ENCODE peak calls at places on chromosomes 3 and 15, in four cellular contexts. W is lung, Z is H9, K is cardiac fibroblast. E is an unnamed sample.
A peak's percentile ranks its signal among the peaks of the same experiment; 100 is the strongest.

GRCh38 chr3:126750760-126751129 is 46.7 kb downstream of the CHCHD6 start:
- DNase-seq in W (no peak), Z (no peak), K (no peak), E (no peak)

GRCh38 chr15:98844261-98844660 is 163.3 kb downstream of the PGPEP1L start:
- DNase-seq in W (no peak), Z (no peak), K (no peak), E (no peak)

GRCh38 chr3:161403251-161403650 is 31.9 kb upstream of the SPTSSB start:
- DNase-seq in W (no peak), Z (no peak), K (peak; percentile 6), E (no peak)

GRCh38 chr3:70583682-70584081 is 271.2 kb upstream of the MDFIC2 start:
- DNase-seq in W (no peak), Z (no peak), K (no peak), E (no peak)

GRCh38 chr15:40381818-40382529 is 547 bp upstream of the KNSTRN start:
- DNase-seq in W (no peak), Z (no peak), K (no peak), E (no peak)

GRCh38 chr3:196604548-196604947 is 34.9 kb upstream of the NRROS start:
- DNase-seq in W (no peak), Z (no peak), K (no peak), E (no peak)

GRCh38 chr15:61983087-61983486 is 77.2 kb downstream of the VPS13C start:
- DNase-seq in W (no peak), Z (no peak), K (no peak), E (no peak)

GRCh38 chr3:151101270-151101954 is 15.9 kb downstream of the MED12L start:
- DNase-seq in W (no peak), Z (no peak), K (no peak), E (no peak)

GRCh38 chr15:39269821-39270220 is 311.1 kb upstream of the THBS1 start:
- DNase-seq in W (no peak), Z (no peak), K (no peak), E (no peak)

GRCh38 chr3:16724487-16724886 is 119.3 kb upstream of the DAZL start:
- DNase-seq in W (no peak), Z (no peak), K (peak; percentile 29), E (no peak)

DNA sequence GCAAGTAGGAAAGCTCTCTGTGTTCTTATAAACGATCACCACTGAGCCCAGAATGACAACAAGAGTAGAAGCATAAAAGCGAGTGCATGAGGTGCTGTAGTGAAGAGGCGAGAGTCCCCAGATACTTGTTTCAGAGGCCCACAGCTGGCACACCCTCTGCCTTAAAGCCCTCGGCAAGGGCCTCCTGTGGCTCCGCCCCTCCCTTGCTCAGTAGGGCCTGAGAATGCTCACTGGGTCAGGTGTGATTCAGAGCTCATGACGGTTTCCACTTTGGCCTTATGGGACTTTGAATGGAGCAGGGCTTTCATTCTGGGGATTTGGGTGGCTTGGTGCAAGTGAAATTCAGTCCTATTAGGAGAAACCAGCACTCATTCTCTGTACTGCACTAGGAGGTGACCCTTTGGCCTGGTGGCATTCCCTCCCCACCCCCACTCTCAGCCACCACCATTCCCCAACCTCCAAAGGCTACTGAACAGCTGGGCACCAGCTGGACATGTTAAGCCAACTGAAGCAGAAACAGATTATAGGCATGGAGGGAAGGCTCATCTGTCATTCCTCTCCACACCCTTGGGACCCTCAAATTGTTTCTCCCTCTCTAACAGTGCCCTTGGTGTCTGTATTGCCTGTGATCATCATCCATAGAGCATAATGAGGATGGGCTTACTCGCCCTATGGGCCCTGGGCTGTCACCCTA is 109.6 kb upstream of the CTDSPL start:
- DNase-seq in W (no peak), Z (no peak), K (no peak), E (no peak)
- TF ChIP-seq CTCF in W (no peak), Z (no peak), K (no peak), E (no peak)

DNA sequence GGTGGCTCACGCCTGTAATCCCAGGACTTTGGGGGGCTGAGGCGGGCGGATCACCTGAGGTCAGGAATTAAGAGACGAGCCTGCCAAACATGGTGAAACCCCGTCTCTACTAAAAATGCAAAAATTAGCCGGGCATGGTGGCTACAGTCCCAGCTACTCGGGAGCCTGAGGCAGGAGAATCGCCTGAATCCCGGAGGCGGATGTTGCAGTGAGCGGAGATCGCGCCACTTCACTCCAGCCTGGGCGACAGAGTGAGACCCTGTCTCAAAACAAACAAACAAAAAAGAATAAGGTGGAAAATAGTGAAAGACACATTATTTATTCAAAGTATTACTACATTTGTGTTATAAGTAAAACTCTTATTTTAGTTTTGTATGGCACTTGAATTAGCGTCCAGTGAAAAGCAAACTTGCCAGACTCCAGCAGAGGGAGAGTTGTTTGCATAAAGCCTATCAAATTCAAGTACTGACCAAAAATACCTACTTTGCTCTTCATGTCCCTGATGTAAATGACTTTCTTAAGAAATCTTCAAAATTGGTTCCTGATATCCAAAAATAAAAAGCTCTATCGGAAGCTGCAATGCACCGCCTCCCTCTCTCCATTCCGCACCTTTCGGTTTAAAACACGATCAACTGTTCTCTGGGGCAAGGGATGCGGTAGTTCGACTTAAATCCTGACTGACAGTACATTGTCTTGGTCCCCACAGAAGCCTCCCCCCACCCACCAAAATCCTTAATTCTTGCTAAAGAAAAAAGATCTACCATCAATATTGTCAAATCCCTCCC is 1.2 kb downstream of the TRPM7 start:
- DNase-seq in W (no peak), Z (no peak), K (peak; percentile 29), E (no peak)
- TF ChIP-seq CTCF in W (no peak), Z (no peak), K (peak; percentile 7), E (no peak)

DNA sequence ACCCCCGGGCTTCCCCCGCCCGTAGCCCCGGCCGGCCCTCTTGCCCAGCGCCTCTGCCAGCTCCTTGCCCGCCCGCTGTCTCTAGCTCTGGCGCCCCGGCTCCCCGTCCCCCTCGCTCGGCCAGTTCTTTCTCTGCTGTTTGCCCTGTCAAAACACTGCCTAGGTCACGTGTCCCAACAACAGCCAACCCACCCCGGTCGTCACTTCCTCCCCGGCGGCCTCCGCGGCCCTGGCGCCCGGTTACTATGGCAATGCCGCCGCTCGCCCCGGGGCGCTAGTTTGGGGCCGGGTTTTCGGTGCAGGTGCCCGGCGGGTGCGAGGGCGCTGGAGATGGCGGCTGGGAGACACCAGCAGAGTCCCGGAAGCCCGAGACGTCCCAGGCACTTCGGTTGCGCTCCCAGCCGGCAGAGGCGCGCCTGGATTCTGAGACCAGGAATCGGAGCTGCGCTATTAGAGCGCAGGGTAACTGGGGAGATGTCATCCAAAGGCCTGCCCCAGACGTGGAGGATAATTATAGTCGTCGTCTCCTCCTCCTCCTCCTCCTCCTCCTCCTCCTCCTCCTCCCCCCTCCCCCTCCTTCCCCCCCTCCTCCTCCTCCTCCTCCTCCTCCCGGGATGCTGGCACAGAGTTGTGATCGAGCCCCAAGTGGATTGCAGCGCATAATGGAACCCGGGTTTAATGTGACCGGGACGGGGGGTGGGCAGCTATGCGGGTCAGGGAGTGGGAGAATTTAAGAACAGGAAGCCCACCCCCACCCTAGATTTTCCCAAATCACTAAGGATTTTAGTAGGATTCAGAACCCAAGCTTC is at the start of gene ATOSA:
- DNase-seq in W (peak; percentile 95), Z (peak; percentile 94), K (peak; percentile 89), E (peak; percentile 89)
- TF ChIP-seq CTCF in W (no peak), Z (no peak), K (peak; percentile 21), E (no peak)

DNA sequence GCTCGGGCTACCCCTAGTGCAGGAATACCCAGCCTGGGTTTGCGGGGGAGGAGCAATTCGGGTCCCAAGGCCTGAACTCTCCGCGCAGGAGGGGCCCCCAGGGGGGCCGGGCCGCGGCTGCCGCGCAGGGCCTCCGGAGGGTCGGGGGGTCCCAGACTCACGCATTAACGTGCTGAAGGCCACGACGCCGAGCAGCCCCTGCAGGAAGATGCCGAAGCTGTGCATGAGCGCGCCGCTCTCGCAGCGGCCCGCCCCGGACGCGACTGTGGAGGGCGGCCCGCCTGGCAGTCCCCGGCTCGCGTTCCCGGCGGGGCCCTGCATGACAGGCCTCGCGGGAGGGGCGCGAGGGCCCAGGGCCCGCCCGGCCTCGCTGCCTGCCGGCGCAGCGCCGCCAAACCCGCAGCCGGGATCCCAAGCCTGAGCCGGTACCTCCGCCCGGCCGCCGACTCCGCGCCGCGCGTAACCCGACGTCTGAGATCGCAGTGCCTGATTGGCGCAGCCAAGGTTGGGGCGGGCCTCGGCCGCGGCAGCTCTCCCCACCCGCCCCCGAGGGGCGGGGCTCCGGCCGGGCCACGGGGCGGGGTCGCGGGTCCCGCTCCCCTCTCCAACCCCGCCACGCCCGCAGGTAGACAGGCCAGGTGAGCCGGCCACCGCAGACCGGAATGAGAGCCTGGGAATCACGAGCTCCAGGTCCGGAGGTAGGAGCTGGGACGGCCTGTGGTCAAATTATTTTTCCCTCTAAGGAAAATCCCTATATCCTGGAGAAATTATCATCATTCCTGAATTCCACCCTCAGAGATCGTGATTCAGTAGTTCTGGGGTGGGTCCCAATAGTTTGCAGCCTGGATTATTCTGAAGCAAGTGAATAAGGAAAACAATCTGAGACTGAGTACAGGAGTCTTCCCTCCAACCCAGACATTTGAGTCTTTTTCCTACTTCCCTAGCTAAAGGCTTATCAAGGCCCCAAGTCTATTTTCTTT is at the start of gene STIMATE:
- DNase-seq in W (peak; percentile 91), Z (peak; percentile 92), K (peak; percentile 79), E (peak; percentile 79)
- TF ChIP-seq CTCF in W (no peak), Z (no peak), K (no peak), E (no peak)

GRCh38 chr3:14396293-14396692 is 6.1 kb upstream of the SLC6A6 start:
- DNase-seq in W (no peak), Z (no peak), K (no peak), E (no peak)
- TF ChIP-seq CTCF in W (no peak), Z (no peak), K (no peak), E (no peak)

GRCh38 chr3:152621967-152622812 is 212.7 kb upstream of the P2RY1 start:
- DNase-seq in W (no peak), Z (no peak), K (no peak), E (no peak)
- TF ChIP-seq CTCF in W (no peak), Z (no peak), K (no peak), E (no peak)

GRCh38 chr15:84982301-84982920 is 755 bp downstream of the PDE8A start:
- DNase-seq in W (peak; percentile 50), Z (peak; percentile 48), K (peak; percentile 38), E (peak; percentile 41)

GRCh38 chr15:84979651-84980050 is 2.0 kb upstream of the PDE8A start:
- DNase-seq in W (no peak), Z (peak; percentile 64), K (no peak), E (peak; percentile 15)

GRCh38 chr15:84981711-84982300 is at the start of gene PDE8A:
- DNase-seq in W (no peak), Z (peak; percentile 40), K (peak; percentile 67), E (peak; percentile 53)

GRCh38 chr15:84980196-84981053 is 1.2 kb upstream of the PDE8A start:
- DNase-seq in W (peak; percentile 83), Z (peak; percentile 92), K (peak; percentile 91), E (peak; percentile 79)

GRCh38 chr15:84981054-84981710 is 474 bp upstream of the PDE8A start:
- DNase-seq in W (peak; percentile 92), Z (peak; percentile 96), K (peak; percentile 99), E (peak; percentile 98)
- TF ChIP-seq CTCF in W (no peak), Z (peak; percentile 27), K (no peak), E (no peak)

DNA sequence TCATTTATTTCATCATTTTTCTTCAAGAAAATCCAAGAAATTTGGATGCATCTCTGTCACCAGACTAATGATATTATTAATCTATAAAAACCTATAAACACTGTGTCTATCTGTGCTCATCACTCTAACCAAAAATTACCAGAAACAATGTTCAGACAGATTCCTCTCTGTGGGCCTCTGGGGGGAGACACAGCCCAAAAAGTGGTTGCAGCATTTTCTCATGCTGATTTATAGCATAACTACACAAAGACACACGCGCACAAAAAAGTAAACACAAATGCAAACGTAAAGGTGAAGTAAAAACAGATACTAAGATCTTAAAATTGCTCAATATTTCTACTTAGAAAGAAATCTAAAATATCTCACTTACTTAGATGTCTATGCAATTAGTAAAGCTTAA is 976.0 kb downstream of the GBE1 start:
- DNase-seq in W (no peak), Z (no peak), K (no peak), E (no peak)
- TF ChIP-seq CTCF in W (no peak), Z (peak; percentile 59), K (no peak), E (no peak)

E was measured in endothelial cell.